ENCODE peak calls at places on chromosome 9, in eight cellular contexts. K is left ventricle myocardium inferior, J is Caki2, W is GM12865, T is H9, Z is psoas muscle, C is fibroblast of the aortic adventitia, S is DMS 273 treated with DMSO at 0.1 percent for 48 hours. U is an unnamed sample.

GRCh38 chr9:94937214-94937903 is 210.9 kb downstream of the AOPEP start:
- DNase-seq in K (no peak), J (peak; percentile 60), W (no peak), T (no peak), Z (no peak), C (peak; percentile 95), S (peak; percentile 44), U (no peak)

GRCh38 chr9:128901822-128902221 is 19.0 kb upstream of the PHYHD1 start:
- DNase-seq in K (no peak), J (no peak), W (no peak), T (no peak), Z (no peak), C (no peak), S (no peak), U (no peak)

GRCh38 chr9:82880353-82880752 is 182.6 kb downstream of the RASEF start:
- DNase-seq in K (no peak), J (no peak), W (no peak), T (no peak), Z (no peak), C (no peak), S (no peak), U (no peak)

GRCh38 chr9:130962418-130963316 is 23.6 kb upstream of the FIBCD1 start:
- DNase-seq in K (no peak), J (peak; percentile 82), W (no peak), T (no peak), Z (peak; percentile 61), C (peak; percentile 92), S (no peak), U (no peak)

GRCh38 chr9:137916540-137916939 is 39.0 kb downstream of the CACNA1B start:
- DNase-seq in K (no peak), J (no peak), W (no peak), T (no peak), Z (no peak), C (no peak), S (no peak), U (no peak)

GRCh38 chr9:129221233-129221632 is 43.2 kb upstream of the IER5L start:
- DNase-seq in K (no peak), J (no peak), W (peak; percentile 78), T (no peak), Z (no peak), C (no peak), S (no peak), U (no peak)

GRCh38 chr9:137449931-137450537 is 8.9 kb upstream of the ENTPD8 start:
- DNase-seq in K (no peak), J (no peak), W (no peak), T (no peak), Z (no peak), C (no peak), S (no peak), U (peak; percentile 15)

GRCh38 chr9:99172129-99173091 is 49.3 kb downstream of the ALG2 start:
- DNase-seq in K (no peak), J (peak; percentile 21), W (no peak), T (no peak), Z (no peak), C (no peak), S (peak; percentile 34), U (no peak)

GRCh38 chr9:122389195-122389594 is 18.4 kb downstream of the PTGS1 start:
- DNase-seq in K (no peak), J (no peak), W (no peak), T (no peak), Z (no peak), C (no peak), S (no peak), U (no peak)

GRCh38 chr9:131238402-131239021 is 37.8 kb downstream of the FAM78A start:
- DNase-seq in K (peak; percentile 50), J (no peak), W (no peak), T (no peak), Z (no peak), C (no peak), S (no peak), U (no peak)

GRCh38 chr9:82489579-82489915 is 501.0 kb downstream of the SPATA31D1 start:
- DNase-seq in K (no peak), J (no peak), W (no peak), T (no peak), Z (no peak), C (peak; percentile 94), S (no peak), U (no peak)

GRCh38 chr9:104586496-104587180 is 12.6 kb downstream of the OR13C5 start:
- DNase-seq in K (no peak), J (no peak), W (no peak), T (no peak), Z (no peak), C (peak; percentile 63), S (no peak), U (no peak)

GRCh38 chr9:77899679-77900354 is 131.8 kb downstream of the GNAQ start:
- DNase-seq in K (no peak), J (peak; percentile 7), W (no peak), T (no peak), Z (no peak), C (peak; percentile 62), S (no peak), U (no peak)

GRCh38 chr9:136763649-136764035 is 676 bp downstream of the LCN15 start:
- DNase-seq in K (no peak), J (no peak), W (no peak), T (peak; percentile 41), Z (no peak), C (no peak), S (no peak), U (no peak)

GRCh38 chr9:120366646-120367019 is 213.3 kb downstream of the CDK5RAP2 start:
- DNase-seq in K (no peak), J (peak; percentile 71), W (no peak), T (peak; percentile 70), Z (peak; percentile 50), C (peak; percentile 93), S (no peak), U (no peak)

GRCh38 chr9:20320921-20321320 is 301.4 kb downstream of the MLLT3 start:
- DNase-seq in K (no peak), J (no peak), W (no peak), T (no peak), Z (no peak), C (no peak), S (no peak), U (no peak)

GRCh38 chr9:101527066-101527465 is 6.6 kb upstream of the RNF20 start:
- DNase-seq in K (no peak), J (no peak), W (no peak), T (no peak), Z (no peak), C (peak; percentile 11), S (no peak), U (no peak)

GRCh38 chr9:131669234-131670172 is 70.4 kb downstream of the RAPGEF1 start:
- DNase-seq in K (no peak), J (no peak), W (no peak), T (no peak), Z (no peak), C (no peak), S (no peak), U (no peak)

GRCh38 chr9:134271338-134272301 is 54.6 kb upstream of the RXRA start:
- DNase-seq in K (no peak), J (no peak), W (no peak), T (no peak), Z (no peak), C (no peak), S (no peak), U (no peak)

GRCh38 chr9:84218322-84218721 is 122.2 kb downstream of the SLC28A3 start:
- DNase-seq in K (no peak), J (no peak), W (no peak), T (no peak), Z (no peak), C (no peak), S (no peak), U (no peak)

GRCh38 chr9:110536802-110537201 is 42.7 kb downstream of the SVEP1 start:
- DNase-seq in K (no peak), J (no peak), W (no peak), T (no peak), Z (no peak), C (peak; percentile 97), S (no peak), U (no peak)

GRCh38 chr9:99004115-99004514 is 60.4 kb downstream of the COL15A1 start:
- DNase-seq in K (no peak), J (no peak), W (no peak), T (peak; percentile 2), Z (no peak), C (no peak), S (no peak), U (no peak)

GRCh38 chr9:127783111-127783621 is 2.7 kb upstream of the CDK9 start:
- DNase-seq in K (peak; percentile 51), J (no peak), W (peak; percentile 84), T (no peak), Z (peak; percentile 56), C (no peak), S (no peak), U (peak; percentile 93)

GRCh38 chr9:82106536-82106935 is 118.0 kb downstream of the SPATA31D1 start:
- DNase-seq in K (no peak), J (no peak), W (no peak), T (no peak), Z (no peak), C (no peak), S (no peak), U (no peak)

U was measured in T-helper 1 cell.